ENCODE peak calls at places on chromosomes 16 and 17, in five cellular contexts. T is neuronal stem cell, H is mesenchymal stem cell, E is H1, S is trophoblast cell. K is an unnamed sample.

GRCh38 chr16:3095869-3096268 is 3.2 kb downstream of the ZSCAN10 start:
- DNase-seq in T (no peak), E (no peak), H (no peak), S (no peak), K (no peak)

GRCh38 chr16:80347900-80348299 is 192.9 kb upstream of the DYNLRB2 start:
- DNase-seq in E (peak; percentile 14), T (no peak), H (no peak), S (no peak), K (no peak)

GRCh38 chr17:48308591-48308990 is 121.4 kb downstream of the SKAP1 start:
- DNase-seq in T (no peak), E (no peak), H (no peak), S (no peak), K (no peak)

GRCh38 chr16:10466861-10467260 is 81.0 kb downstream of the ATF7IP2 start:
- DNase-seq in H (no peak), E (no peak), T (no peak), S (no peak), K (no peak)

GRCh38 chr16:12094537-12095265 is 118.2 kb downstream of the SNX29 start:
- DNase-seq in H (peak; percentile 66), S (no peak), T (no peak), E (no peak), K (no peak)

GRCh38 chr16:67542464-67542863 is 13.8 kb downstream of the RIPOR1 start:
- DNase-seq in H (peak; percentile 78), E (peak; percentile 52), S (no peak), T (no peak), K (peak; percentile 61)

GRCh38 chr16:68084504-68085258 is 489 bp upstream of the NFATC3 start:
- DNase-seq in H (peak; percentile 87), S (peak; percentile 50), E (peak; percentile 89), T (peak; percentile 96), K (peak; percentile 99)

GRCh38 chr17:81551458-81552243 is 502 bp downstream of the FAAP100 start:
- DNase-seq in T (no peak), E (no peak), H (peak; percentile 55), S (no peak), K (no peak)

GRCh38 chr16:11313493-11314308 is 31.6 kb upstream of the RMI2 start:
- DNase-seq in S (no peak), E (no peak), T (no peak), H (no peak), K (no peak)

GRCh38 chr16:85757341-85757822 is 6.5 kb upstream of the C16orf74 start:
- DNase-seq in T (no peak), H (peak; percentile 76), S (no peak), E (no peak), K (no peak)
- H2BK12ac ChIP-seq in T (no peak overlapping the region), H (no peak overlapping the region), S (no peak overlapping the region), E (no peak overlapping the region), K (no peak overlapping the region)

DNA sequence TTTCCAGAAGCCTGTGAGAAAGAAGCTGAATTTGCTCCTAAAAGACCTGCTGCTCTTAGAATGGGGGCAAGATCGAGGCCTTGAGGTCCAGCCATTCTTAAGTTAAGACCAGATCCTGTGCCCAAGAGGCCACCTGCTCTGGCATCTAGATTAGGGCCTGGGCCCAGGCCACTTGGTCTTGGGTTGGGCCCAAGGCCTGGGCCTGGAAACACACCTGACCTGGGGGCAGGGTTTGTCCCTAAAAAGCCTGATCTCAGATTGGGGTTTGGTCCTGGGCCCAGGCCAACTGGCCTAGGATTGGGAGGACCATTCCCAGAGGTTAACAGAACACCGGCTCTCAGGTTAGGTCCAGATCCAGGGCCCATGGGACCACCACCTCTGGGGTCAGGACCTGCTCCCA is 12.9 kb downstream of the CHTF8 start:
- DNase-seq in H (no peak), S (no peak), E (no peak), T (no peak), K (no peak)
- H2BK12ac ChIP-seq in H (no peak overlapping the region), S (no peak overlapping the region), E (no peak overlapping the region), T (no peak overlapping the region), K (no peak overlapping the region)

GRCh38 chr17:73564856-73565255 is 79.4 kb downstream of the SDK2 start:
- DNase-seq in E (no peak), S (no peak), T (no peak), H (peak; percentile 1), K (no peak)
- H2BK12ac ChIP-seq in E (peak overlapping the region; percentile 5), S (no peak overlapping the region), T (no peak overlapping the region), H (no peak overlapping the region), K (peak overlapping the region; percentile 68)

GRCh38 chr17:20988896-20989295 is 53.9 kb downstream of the USP22 start:
- DNase-seq in S (no peak), T (no peak), H (no peak), E (no peak), K (no peak)

GRCh38 chr17:20989481-20989880 is 53.3 kb downstream of the USP22 start:
- DNase-seq in E (no peak), T (no peak), S (no peak), H (no peak), K (no peak)

GRCh38 chr17:20987511-20987910 is 55.3 kb downstream of the USP22 start:
- DNase-seq in S (no peak), E (no peak), T (no peak), H (no peak), K (no peak)

GRCh38 chr17:20986767-20987510 is 55.9 kb downstream of the USP22 start:
- DNase-seq in H (no peak), E (no peak), T (no peak), S (no peak), K (peak; percentile 24)

DNA sequence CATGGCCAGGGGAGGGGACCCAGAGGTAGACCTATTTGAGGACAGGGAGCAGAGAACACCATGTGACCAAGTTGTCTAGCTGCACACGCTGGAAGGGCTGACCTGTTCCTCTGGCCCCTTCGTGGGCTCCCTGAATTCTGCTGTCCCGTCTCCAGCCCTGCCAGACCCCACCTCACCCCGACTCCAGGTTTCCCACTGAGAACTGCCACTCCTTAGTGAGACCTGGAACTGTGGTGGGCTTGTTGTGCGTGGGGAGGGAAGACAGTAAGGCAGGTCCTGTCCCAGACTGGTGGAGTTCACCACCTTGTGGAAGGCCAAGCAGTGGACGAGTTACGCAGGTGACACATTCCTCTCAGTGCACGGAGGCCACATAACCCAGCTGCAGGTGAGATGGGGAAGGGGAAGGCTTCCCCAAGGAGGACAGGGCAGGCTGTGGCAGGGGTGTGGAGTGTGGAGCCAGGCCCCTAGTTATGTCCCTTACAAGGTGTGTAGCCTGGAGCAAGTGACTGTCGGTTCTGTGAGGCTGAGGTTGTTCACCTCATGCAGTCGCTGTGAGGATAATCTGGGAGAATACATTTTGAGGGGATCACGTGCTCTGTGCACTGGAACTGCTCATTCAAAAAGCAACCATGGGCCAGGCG is 54.7 kb downstream of the USP22 start:
- DNase-seq in S (no peak), T (no peak), H (no peak), E (no peak), K (peak; percentile 31)
- H2BK12ac ChIP-seq in S (no peak overlapping the region), T (no peak overlapping the region), H (no peak overlapping the region), E (no peak overlapping the region), K (no peak overlapping the region)

GRCh38 chr16:81936209-81936608 is 75.1 kb downstream of the SDR42E1 start:
- DNase-seq in E (peak; percentile 39), S (no peak), H (no peak), T (no peak), K (peak; percentile 20)
- H2BK12ac ChIP-seq in E (no peak overlapping the region), S (no peak overlapping the region), H (no peak overlapping the region), T (no peak overlapping the region), K (no peak overlapping the region)

GRCh38 chr17:32461853-32462617 is 17.7 kb downstream of the PSMD11 start:
- DNase-seq in E (peak; percentile 78), S (peak; percentile 68), H (peak; percentile 75), T (peak; percentile 45), K (peak; percentile 66)

GRCh38 chr17:32463304-32463703 is 19.0 kb downstream of the PSMD11 start:
- DNase-seq in S (no peak), E (no peak), T (no peak), H (no peak), K (no peak)

GRCh38 chr17:32461498-32461852 is 17.2 kb downstream of the PSMD11 start:
- DNase-seq in T (no peak), S (no peak), E (no peak), H (no peak), K (no peak)

GRCh38 chr17:32458367-32458766 is 14.1 kb downstream of the PSMD11 start:
- DNase-seq in S (no peak), T (no peak), H (no peak), E (no peak), K (no peak)

DNA sequence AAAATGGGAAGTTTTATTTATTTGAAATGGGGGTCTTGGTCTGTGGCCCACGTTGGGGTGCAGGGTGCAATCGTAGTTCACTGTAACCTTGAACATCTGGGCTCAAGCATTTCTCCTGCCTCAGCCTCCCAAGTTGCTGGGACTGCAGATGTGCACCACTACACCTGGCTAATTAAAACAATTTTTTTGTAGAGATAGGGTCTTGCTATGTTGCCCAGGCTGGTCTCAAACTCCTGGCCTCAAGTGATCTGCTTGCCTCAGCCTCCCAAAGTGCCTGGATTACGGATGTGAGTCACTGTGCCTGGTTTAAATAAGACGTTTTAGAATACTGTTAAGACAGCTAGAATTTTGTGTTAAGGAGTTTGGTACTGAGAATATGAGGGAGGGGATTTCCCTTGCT is 15.7 kb downstream of the PSMD11 start:
- DNase-seq in T (no peak), E (no peak), H (no peak), S (no peak), K (peak; percentile 4)
- H2BK12ac ChIP-seq in T (no peak overlapping the region), E (no peak overlapping the region), H (no peak overlapping the region), S (no peak overlapping the region), K (no peak overlapping the region)

GRCh38 chr17:34276826-34277225 is 6.8 kb downstream of the CCL7 start:
- DNase-seq in S (no peak), T (no peak), H (no peak), E (no peak), K (no peak)
- H2BK12ac ChIP-seq in S (no peak overlapping the region), T (no peak overlapping the region), H (no peak overlapping the region), E (no peak overlapping the region), K (no peak overlapping the region)